ENCODE peak calls at places on chromosome 9, in five cellular contexts. W is progenitor cell of endocrine pancreas; U is Panc1; N is NCI-H146; Z is stimulated activated CD4-positive, alpha-beta T cell treated with anti-CD3 and anti-CD28 coated beads, Interleukin-1b, Interleukin-23, amount 100 ng/mL, for 24 hours. R is an unnamed sample.

GRCh38 chr9:136626066-136626725 is 36.5 kb upstream of the EGFL7 start:
- DNase-seq in W (no peak), U (no peak), N (peak), Z (no peak), R (no peak)

GRCh38 chr9:112020680-112021596 is 124.3 kb downstream of the UGCG start:
- DNase-seq in W (no peak), U (peak), N (no peak), Z (no peak), R (no peak)

GRCh38 chr9:130118841-130119520 is 53.2 kb upstream of the NCS1 start:
- DNase-seq in W (no peak), U (no peak), N (peak), Z (no peak), R (peak)

GRCh38 chr9:118596374-118597015 is 772.7 kb downstream of the BRINP1 start:
- DNase-seq in W (no peak), U (no peak), N (no peak), Z (no peak), R (no peak)

GRCh38 chr9:87116492-87116891 is 169.2 kb upstream of the GAS1 start:
- DNase-seq in W (no peak), U (no peak), N (no peak), Z (no peak), R (no peak)

GRCh38 chr9:88808019-88808656 is 183.1 kb upstream of the S1PR3 start:
- DNase-seq in W (no peak), U (no peak), N (no peak), Z (no peak), R (no peak)

GRCh38 chr9:89422151-89422918 is 75.6 kb downstream of the SEMA4D start:
- DNase-seq in W (no peak), U (no peak), N (no peak), Z (no peak), R (no peak)

GRCh38 chr9:88932766-88933165 is 58.5 kb upstream of the S1PR3 start:
- DNase-seq in W (no peak), U (no peak), N (no peak), Z (no peak), R (peak)

GRCh38 chr9:69215774-69216482 is 41.9 kb downstream of the TJP2 start:
- DNase-seq in W (no peak), U (no peak), N (no peak), Z (no peak), R (no peak)

GRCh38 chr9:34591911-34592866 is 2.7 kb upstream of the CNTFR start:
- DNase-seq in W (no peak), U (no peak), N (no peak), Z (no peak), R (no peak)

GRCh38 chr9:16213781-16214515 is 656.5 kb downstream of the BNC2 start:
- DNase-seq in W (no peak), U (no peak), N (no peak), Z (no peak), R (no peak)

GRCh38 chr9:131270171-131271015 is 5.9 kb downstream of the FAM78A start:
- DNase-seq in W (no peak), U (no peak), N (peak), Z (no peak), R (no peak)

GRCh38 chr9:128115187-128116103 is 12.1 kb downstream of the PTGES2 start:
- DNase-seq in W (no peak), U (no peak), N (no peak), Z (no peak), R (no peak)

GRCh38 chr9:29640507-29640906 is 2067.2 kb upstream of the C9orf72 start:
- DNase-seq in W (no peak), U (no peak), N (no peak), Z (no peak), R (no peak)